ENCODE peak calls at places on chromosomes 16 and 17, in nine cellular contexts. X is breast epithelium, H is RWPE2, P is transverse colon, U is lower leg skin, I is H1, G is left ventricle myocardium inferior, A is OCI-LY7, N is IMR-90. M is an unnamed sample.

GRCh38 chr17:321386-321941 is 31.1 kb downstream of the RPH3AL start:
- DNase-seq in X (no peak), H (peak), P (no peak), U (no peak), I (no peak), G (no peak), A (no peak), N (no peak), M (no peak)

GRCh38 chr17:81386646-81387234 is 8.5 kb upstream of the BAHCC1 start:
- DNase-seq in X (no peak), H (no peak), P (peak), U (no peak), I (no peak), G (peak), A (no peak), N (no peak), M (peak)

GRCh38 chr16:80198995-80199299 is 341.8 kb upstream of the DYNLRB2 start:
- DNase-seq in X (no peak), H (no peak), P (no peak), U (no peak), I (no peak), G (no peak), A (no peak), N (peak), M (no peak)

GRCh38 chr17:82931696-82932060 is 91.9 kb upstream of the ZNF750 start:
- DNase-seq in X (peak), H (no peak), P (peak), U (peak), I (no peak), G (peak), A (no peak), N (peak), M (no peak)

GRCh38 chr17:82320956-82321927 is 3.8 kb upstream of the CD7 start:
- DNase-seq in X (no peak), H (no peak), P (peak), U (no peak), I (no peak), G (no peak), A (peak), N (no peak), M (no peak)

GRCh38 chr17:6261496-6261895 is 173.4 kb downstream of the AIPL1 start:
- DNase-seq in X (no peak), H (no peak), P (no peak), U (no peak), I (no peak), G (no peak), A (no peak), N (no peak), M (no peak)

GRCh38 chr17:72950236-72950931 is 142.1 kb downstream of the SLC39A11 start:
- DNase-seq in X (no peak), H (no peak), P (no peak), U (no peak), I (no peak), G (no peak), A (no peak), N (no peak), M (no peak)

GRCh38 chr16:5895137-5895536 is 797.5 kb upstream of the EEF2KMT start:
- DNase-seq in X (no peak), H (no peak), P (no peak), U (no peak), I (no peak), G (no peak), A (no peak), N (no peak), M (no peak)

GRCh38 chr17:76405967-76406647 is 21.7 kb downstream of the SPHK1 start:
- DNase-seq in X (no peak), H (no peak), P (peak), U (no peak), I (no peak), G (peak), A (peak), N (peak), M (no peak)

GRCh38 chr17:18877104-18877503 is 19.2 kb downstream of the PRPSAP2 start:
- DNase-seq in X (no peak), H (no peak), P (no peak), U (no peak), I (no peak), G (no peak), A (no peak), N (peak), M (no peak)

GRCh38 chr16:70652322-70652721 is 6.0 kb downstream of the IL34 start:
- DNase-seq in X (no peak), H (no peak), P (no peak), U (no peak), I (no peak), G (no peak), A (no peak), N (no peak), M (no peak)

GRCh38 chr16:67957622-67958021 is 10.8 kb downstream of the SLC12A4 start:
- DNase-seq in X (no peak), H (no peak), P (no peak), U (no peak), I (no peak), G (no peak), A (no peak), N (no peak), M (no peak)

GRCh38 chr16:48180868-48181480 is 25.2 kb upstream of the ABCC12 start:
- DNase-seq in X (no peak), H (no peak), P (no peak), U (no peak), I (no peak), G (no peak), A (no peak), N (no peak), M (no peak)

GRCh38 chr17:57294629-57295501 is 38.5 kb downstream of the MSI2 start:
- DNase-seq in X (no peak), H (no peak), P (no peak), U (no peak), I (no peak), G (peak), A (no peak), N (peak), M (no peak)

GRCh38 chr17:79915850-79916430 is 76.7 kb upstream of the CBX4 start:
- DNase-seq in X (peak), H (peak), P (peak), U (no peak), I (peak), G (no peak), A (peak), N (peak), M (peak)

GRCh38 chr17:9228408-9229159 is 207.3 kb downstream of the NTN1 start:
- DNase-seq in X (no peak), H (no peak), P (no peak), U (peak), I (no peak), G (no peak), A (no peak), N (peak), M (no peak)

GRCh38 chr17:76547183-76547641 is 7.4 kb downstream of the PRCD start:
- DNase-seq in X (no peak), H (peak), P (peak), U (no peak), I (no peak), G (peak), A (peak), N (peak), M (peak)

GRCh38 chr17:57849163-57849873 is 526 bp downstream of the MRPS23 start:
- DNase-seq in X (no peak), H (no peak), P (no peak), U (no peak), I (no peak), G (no peak), A (no peak), N (no peak), M (no peak)

GRCh38 chr17:48856122-48856821 is 25.4 kb downstream of the CALCOCO2 start:
- DNase-seq in X (no peak), H (no peak), P (no peak), U (no peak), I (no peak), G (no peak), A (no peak), N (no peak), M (no peak)

GRCh38 chr17:48854774-48855476 is 24.1 kb downstream of the CALCOCO2 start:
- DNase-seq in X (no peak), H (no peak), P (no peak), U (no peak), I (no peak), G (no peak), A (no peak), N (no peak), M (no peak)

DNA sequence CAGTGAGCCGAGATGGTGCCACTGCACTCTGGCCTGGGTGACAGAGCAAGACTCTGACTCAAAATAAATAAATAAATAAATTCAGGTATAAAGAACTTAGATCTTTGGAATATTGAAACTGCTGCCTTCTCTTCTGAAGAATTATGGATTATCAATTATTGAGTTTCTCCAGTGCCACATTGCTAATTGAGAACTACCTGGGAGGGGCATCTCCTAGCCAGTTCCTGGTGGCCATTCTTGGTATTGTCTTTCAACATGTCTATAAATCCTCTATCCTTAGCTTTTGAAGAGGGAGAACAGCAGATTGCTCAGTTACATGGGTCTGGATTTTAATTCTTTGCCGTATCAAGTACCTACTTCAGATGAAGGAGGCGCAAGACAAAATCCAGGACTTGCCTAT is 29.2 kb downstream of the CALCOCO2 start:
- DNase-seq in X (no peak), H (no peak), P (no peak), U (no peak), I (no peak), G (no peak), A (no peak), N (no peak), M (no peak)
- TF ChIP-seq CTCF in X (no peak), H (no peak), P (no peak), U (no peak), I (peak), G (no peak), A (no peak), N (peak), M (peak)

DNA sequence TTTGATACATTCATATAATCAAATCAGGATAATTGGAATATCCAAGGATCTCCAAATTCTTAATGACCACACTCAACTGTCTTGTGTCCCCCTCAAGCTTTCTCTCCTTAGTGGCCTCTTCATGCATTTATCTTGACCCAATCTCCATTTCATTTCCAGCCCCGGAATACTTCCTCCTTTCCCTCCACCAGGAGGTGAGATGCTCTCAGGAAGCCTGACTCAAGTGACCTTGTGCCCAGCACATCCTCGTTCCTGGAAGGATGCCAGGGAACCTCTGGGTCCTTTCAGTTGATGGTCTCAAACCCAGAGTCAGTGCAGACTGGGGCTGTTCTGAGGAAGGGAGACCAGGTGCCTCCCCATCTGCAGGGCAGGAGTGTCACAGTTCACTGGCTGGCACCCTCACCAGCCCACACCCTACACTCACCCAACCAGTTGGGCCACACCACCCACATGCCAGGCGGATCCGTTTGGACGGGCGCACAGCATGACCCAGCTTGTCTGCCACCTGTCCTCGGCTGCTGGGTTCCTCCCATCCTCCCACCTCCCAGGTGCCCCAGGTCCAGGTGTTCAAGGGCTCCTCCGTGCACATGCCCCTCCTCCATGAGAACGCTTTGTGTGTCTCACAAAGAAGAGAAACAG is 14.0 kb upstream of the EMP2 start:
- DNase-seq in X (peak), H (peak), P (peak), U (peak), I (no peak), G (no peak), A (no peak), N (no peak), M (no peak)
- TF ChIP-seq CTCF in X (no peak), H (no peak), P (no peak), U (no peak), I (no peak), G (no peak), A (no peak), N (no peak), M (no peak)

GRCh38 chr16:27999687-28000086 is 63.8 kb downstream of the GSG1L start:
- DNase-seq in X (no peak), H (no peak), P (no peak), U (no peak), I (no peak), G (no peak), A (no peak), N (peak), M (no peak)

GRCh38 chr16:28000314-28000713 is 63.2 kb downstream of the GSG1L start:
- DNase-seq in X (no peak), H (no peak), P (no peak), U (no peak), I (no peak), G (no peak), A (no peak), N (no peak), M (no peak)

GRCh38 chr16:28001184-28001583 is 62.3 kb downstream of the GSG1L start:
- DNase-seq in X (no peak), H (no peak), P (no peak), U (no peak), I (no peak), G (no peak), A (no peak), N (no peak), M (no peak)

GRCh38 chr16:28003021-28003865 is 60.3 kb downstream of the GSG1L start:
- DNase-seq in X (no peak), H (no peak), P (no peak), U (no peak), I (no peak), G (no peak), A (no peak), N (no peak), M (no peak)

GRCh38 chr16:28001642-28002041 is 61.9 kb downstream of the GSG1L start:
- DNase-seq in X (no peak), H (no peak), P (no peak), U (no peak), I (no peak), G (no peak), A (no peak), N (no peak), M (no peak)
- TF ChIP-seq CTCF in X (no peak), H (no peak), P (no peak), U (no peak), I (no peak), G (no peak), A (no peak), N (no peak), M (no peak)

GRCh38 chr17:51853857-51854256 is 304.7 kb downstream of the CA10 start:
- DNase-seq in X (no peak), H (no peak), P (peak), U (no peak), I (no peak), G (no peak), A (no peak), N (no peak), M (no peak)

GRCh38 chr17:51852603-51853002 is 305.9 kb downstream of the CA10 start:
- DNase-seq in X (no peak), H (no peak), P (no peak), U (no peak), I (no peak), G (no peak), A (no peak), N (no peak), M (no peak)

GRCh38 chr17:51848451-51848850 is 310.1 kb downstream of the CA10 start:
- DNase-seq in X (no peak), H (no peak), P (no peak), U (no peak), I (no peak), G (no peak), A (no peak), N (no peak), M (no peak)

GRCh38 chr17:51846561-51846960 is 312.0 kb downstream of the CA10 start:
- DNase-seq in X (no peak), H (no peak), P (no peak), U (no peak), I (no peak), G (no peak), A (no peak), N (no peak), M (no peak)

GRCh38 chr17:51850206-51850605 is 308.3 kb downstream of the CA10 start:
- DNase-seq in X (no peak), H (no peak), P (no peak), U (no peak), I (no peak), G (no peak), A (no peak), N (no peak), M (no peak)
- TF ChIP-seq CTCF in X (no peak), H (peak), P (no peak), U (no peak), I (peak), G (no peak), A (peak), N (no peak), M (peak)

GRCh38 chr17:41919165-41919817 is 540 bp upstream of the ACLY start:
- DNase-seq in X (no peak), H (peak), P (no peak), U (peak), I (no peak), G (no peak), A (no peak), N (no peak), M (no peak)
- TF ChIP-seq CTCF in X (no peak), H (no peak), P (no peak), U (no peak), I (no peak), G (no peak), A (no peak), N (no peak), M (no peak)

GRCh38 chr16:51343411-51343810 is 192.3 kb upstream of the SALL1 start:
- DNase-seq in X (no peak), H (no peak), P (no peak), U (no peak), I (no peak), G (no peak), A (no peak), N (peak), M (no peak)

GRCh38 chr16:51337662-51338061 is 186.6 kb upstream of the SALL1 start:
- DNase-seq in X (no peak), H (no peak), P (no peak), U (no peak), I (no peak), G (no peak), A (no peak), N (no peak), M (no peak)
- TF ChIP-seq CTCF in X (no peak), H (no peak), P (no peak), U (no peak), I (peak), G (no peak), A (no peak), N (no peak), M (peak)

GRCh38 chr16:680967-681745 is 946 bp downstream of the STUB1 start:
- DNase-seq in X (no peak), H (no peak), P (peak), U (no peak), I (no peak), G (no peak), A (peak), N (peak), M (no peak)
- TF ChIP-seq CTCF in X (no peak), H (peak), P (no peak), U (no peak), I (no peak), G (no peak), A (peak), N (peak), M (no peak)

GRCh38 chr17:55726440-55726839 is 3.8 kb upstream of the TMEM100 start:
- DNase-seq in X (peak), H (peak), P (peak), U (peak), I (no peak), G (peak), A (no peak), N (peak), M (no peak)

GRCh38 chr17:55722016-55722706 is 503 bp downstream of the TMEM100 start:
- DNase-seq in X (no peak), H (no peak), P (no peak), U (no peak), I (no peak), G (no peak), A (no peak), N (peak), M (no peak)

GRCh38 chr17:55722742-55723487 is at the start of gene TMEM100:
- DNase-seq in X (no peak), H (no peak), P (no peak), U (peak), I (no peak), G (no peak), A (no peak), N (peak), M (no peak)

GRCh38 chr17:55720917-55721836 is 1.5 kb downstream of the TMEM100 start:
- DNase-seq in X (no peak), H (no peak), P (no peak), U (no peak), I (no peak), G (no peak), A (no peak), N (no peak), M (no peak)

DNA sequence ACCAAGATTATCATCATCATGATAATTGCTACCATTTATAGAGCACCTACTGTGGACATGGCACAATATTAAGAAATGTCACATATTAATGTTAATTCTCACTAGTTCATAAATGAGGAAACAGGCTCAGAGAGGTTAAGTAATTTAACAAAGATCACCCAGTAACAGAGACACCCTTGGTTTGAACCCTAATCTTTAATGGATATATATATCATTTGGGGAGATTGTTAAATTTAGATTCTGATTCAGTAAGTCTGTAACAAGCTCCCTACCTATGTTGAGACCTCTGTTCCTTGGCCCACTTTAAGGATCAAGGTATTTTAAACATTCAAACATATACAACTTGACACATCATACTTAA is 804 bp upstream of the TMEM100 start:
- DNase-seq in X (no peak), H (no peak), P (no peak), U (no peak), I (no peak), G (no peak), A (no peak), N (no peak), M (no peak)
- TF ChIP-seq CTCF in X (no peak), H (no peak), P (no peak), U (no peak), I (no peak), G (no peak), A (no peak), N (no peak), M (no peak)